ENCODE peak calls at places on chromosomes 1 and 21, in six cellular contexts. One of them, this sample, is unnamed.

GRCh38 chr1:167492509-167492910 is 25.8 kb downstream of the CD247 start:
- DNase-seq in cardiac muscle cell: no peak
- DNase-seq in suprapubic skin: no peak
- DNase-seq in fibroblast of lung: no peak
- DNase-seq in CD4-positive, alpha-beta T cell: no peak
- DNase-seq in AG04450: no peak
- DNase-seq in this sample: no peak

GRCh38 chr1:89890085-89890754 is 69.4 kb downstream of the LRRC8D start:
- DNase-seq in cardiac muscle cell: peak; percentile 70
- DNase-seq in suprapubic skin: peak; percentile 65
- DNase-seq in fibroblast of lung: peak; percentile 77
- DNase-seq in CD4-positive, alpha-beta T cell: no peak
- DNase-seq in AG04450: no peak
- DNase-seq in this sample: no peak

GRCh38 chr1:14826172-14826636 is 227.7 kb downstream of the KAZN start:
- DNase-seq in cardiac muscle cell: peak; percentile 91
- DNase-seq in suprapubic skin: peak; percentile 84
- DNase-seq in fibroblast of lung: peak; percentile 86
- DNase-seq in CD4-positive, alpha-beta T cell: no peak
- DNase-seq in AG04450: peak; percentile 78
- DNase-seq in this sample: no peak

GRCh38 chr1:183634429-183635065 is 1.0 kb downstream of the ARPC5 start:
- DNase-seq in cardiac muscle cell: no peak
- DNase-seq in suprapubic skin: no peak
- DNase-seq in fibroblast of lung: no peak
- DNase-seq in CD4-positive, alpha-beta T cell: no peak
- DNase-seq in AG04450: no peak
- DNase-seq in this sample: peak; percentile 45

GRCh38 chr1:40849801-40850592 is 12.2 kb downstream of the CITED4 start:
- DNase-seq in cardiac muscle cell: peak; percentile 67
- DNase-seq in suprapubic skin: no peak
- DNase-seq in fibroblast of lung: peak; percentile 40
- DNase-seq in CD4-positive, alpha-beta T cell: peak; percentile 69
- DNase-seq in AG04450: peak; percentile 16
- DNase-seq in this sample: peak; percentile 82

GRCh38 chr1:179126338-179127060 is 44.6 kb downstream of the TOR3A start:
- DNase-seq in cardiac muscle cell: no peak
- DNase-seq in suprapubic skin: no peak
- DNase-seq in fibroblast of lung: peak; percentile 79
- DNase-seq in CD4-positive, alpha-beta T cell: no peak
- DNase-seq in AG04450: no peak
- DNase-seq in this sample: no peak

GRCh38 chr1:165364432-165365133 is 8.1 kb upstream of the LMX1A start:
- DNase-seq in cardiac muscle cell: no peak
- DNase-seq in suprapubic skin: peak; percentile 88
- DNase-seq in fibroblast of lung: no peak
- DNase-seq in CD4-positive, alpha-beta T cell: no peak
- DNase-seq in AG04450: no peak
- DNase-seq in this sample: no peak

GRCh38 chr1:220013497-220013896 is 32.8 kb downstream of the EPRS1 start:
- DNase-seq in cardiac muscle cell: peak; percentile 40
- DNase-seq in suprapubic skin: no peak
- DNase-seq in fibroblast of lung: peak; percentile 75
- DNase-seq in CD4-positive, alpha-beta T cell: no peak
- DNase-seq in AG04450: no peak
- DNase-seq in this sample: no peak

GRCh38 chr1:191993549-191993948 is 164.7 kb upstream of the RGS18 start:
- DNase-seq in cardiac muscle cell: peak; percentile 62
- DNase-seq in suprapubic skin: no peak
- DNase-seq in fibroblast of lung: no peak
- DNase-seq in CD4-positive, alpha-beta T cell: no peak
- DNase-seq in AG04450: peak; percentile 15
- DNase-seq in this sample: peak; percentile 1

GRCh38 chr1:8324176-8324810 is 6.4 kb downstream of the SLC45A1 start:
- DNase-seq in cardiac muscle cell: no peak
- DNase-seq in suprapubic skin: no peak
- DNase-seq in fibroblast of lung: no peak
- DNase-seq in CD4-positive, alpha-beta T cell: no peak
- DNase-seq in AG04450: no peak
- DNase-seq in this sample: no peak

GRCh38 chr21:27713159-27714109 is 746.5 kb upstream of the ADAMTS5 start:
- DNase-seq in cardiac muscle cell: no peak
- DNase-seq in suprapubic skin: no peak
- DNase-seq in fibroblast of lung: no peak
- DNase-seq in CD4-positive, alpha-beta T cell: no peak
- DNase-seq in AG04450: no peak
- DNase-seq in this sample: no peak

GRCh38 chr1:10670190-10670589 is 126.3 kb downstream of the CASZ1 start:
- DNase-seq in cardiac muscle cell: no peak
- DNase-seq in suprapubic skin: no peak
- DNase-seq in fibroblast of lung: no peak
- DNase-seq in CD4-positive, alpha-beta T cell: no peak
- DNase-seq in AG04450: no peak
- DNase-seq in this sample: no peak

GRCh38 chr1:223631367-223631977 is 34.0 kb downstream of the CAPN8 start:
- DNase-seq in cardiac muscle cell: no peak
- DNase-seq in suprapubic skin: no peak
- DNase-seq in fibroblast of lung: peak; percentile 17
- DNase-seq in CD4-positive, alpha-beta T cell: no peak
- DNase-seq in AG04450: no peak
- DNase-seq in this sample: no peak

GRCh38 chr1:110130989-110131388 is 18.7 kb downstream of the UBL4B start:
- DNase-seq in cardiac muscle cell: no peak
- DNase-seq in suprapubic skin: no peak
- DNase-seq in fibroblast of lung: no peak
- DNase-seq in CD4-positive, alpha-beta T cell: no peak
- DNase-seq in AG04450: no peak
- DNase-seq in this sample: no peak

GRCh38 chr1:1563688-1564087 is 11.0 kb downstream of the SSU72 start:
- DNase-seq in cardiac muscle cell: no peak
- DNase-seq in suprapubic skin: no peak
- DNase-seq in fibroblast of lung: no peak
- DNase-seq in CD4-positive, alpha-beta T cell: no peak
- DNase-seq in AG04450: no peak
- DNase-seq in this sample: no peak

GRCh38 chr1:59404725-59405124 is 107.8 kb downstream of the FGGY start:
- DNase-seq in cardiac muscle cell: no peak
- DNase-seq in suprapubic skin: no peak
- DNase-seq in fibroblast of lung: no peak
- DNase-seq in CD4-positive, alpha-beta T cell: no peak
- DNase-seq in AG04450: no peak
- DNase-seq in this sample: no peak

GRCh38 chr21:46622226-46622625 is 13.2 kb upstream of the PRMT2 start:
- DNase-seq in cardiac muscle cell: peak; percentile 49
- DNase-seq in suprapubic skin: peak; percentile 62
- DNase-seq in fibroblast of lung: no peak
- DNase-seq in CD4-positive, alpha-beta T cell: no peak
- DNase-seq in AG04450: no peak
- DNase-seq in this sample: no peak

GRCh38 chr1:33372677-33373076 is 51.8 kb upstream of the A3GALT2 start:
- DNase-seq in cardiac muscle cell: no peak
- DNase-seq in suprapubic skin: no peak
- DNase-seq in fibroblast of lung: no peak
- DNase-seq in CD4-positive, alpha-beta T cell: no peak
- DNase-seq in AG04450: no peak
- DNase-seq in this sample: no peak
- TF ChIP-seq CTCF in cardiac muscle cell: no peak
- TF ChIP-seq CTCF in suprapubic skin: no peak
- TF ChIP-seq CTCF in fibroblast of lung: peak; percentile 13
- TF ChIP-seq CTCF in CD4-positive, alpha-beta T cell: no peak
- TF ChIP-seq CTCF in AG04450: peak; percentile 14
- TF ChIP-seq CTCF in this sample: no peak

DNA sequence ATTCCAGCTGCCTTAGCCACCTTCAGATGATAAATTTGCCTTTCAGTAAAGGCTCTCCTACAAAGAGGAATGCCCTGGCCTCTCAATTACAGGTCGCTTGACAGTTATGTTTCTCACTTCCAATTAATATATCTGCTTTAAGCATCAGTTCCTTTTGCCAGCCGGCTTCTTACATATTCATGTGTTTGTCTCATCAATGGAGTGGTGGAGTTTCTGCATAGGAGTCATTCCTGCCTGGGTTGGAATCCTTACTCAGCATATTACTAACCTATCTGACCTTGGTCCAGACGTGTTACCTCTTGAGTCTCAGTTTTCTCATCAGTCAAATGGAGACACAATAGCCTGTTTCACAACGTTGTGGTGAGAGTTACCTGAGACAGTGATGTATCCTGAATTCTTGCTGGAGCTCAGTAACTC is 9.4 kb upstream of the SESN2 start:
- DNase-seq in cardiac muscle cell: no peak
- DNase-seq in suprapubic skin: no peak
- DNase-seq in fibroblast of lung: peak; percentile 33
- DNase-seq in CD4-positive, alpha-beta T cell: no peak
- DNase-seq in AG04450: no peak
- DNase-seq in this sample: no peak
- H3K27ac ChIP-seq in cardiac muscle cell: peak overlapping the region; percentile 11
- H3K27ac ChIP-seq in suprapubic skin: no peak overlapping the region
- H3K27ac ChIP-seq in fibroblast of lung: no peak overlapping the region
- H3K27ac ChIP-seq in CD4-positive, alpha-beta T cell: no peak overlapping the region
- H3K27ac ChIP-seq in AG04450: peak overlapping the region; percentile 65
- H3K27ac ChIP-seq in this sample: peak overlapping the region; percentile 88

GRCh38 chr1:217389895-217390294 is 241.0 kb downstream of the GPATCH2 start:
- DNase-seq in cardiac muscle cell: no peak
- DNase-seq in suprapubic skin: no peak
- DNase-seq in fibroblast of lung: no peak
- DNase-seq in CD4-positive, alpha-beta T cell: no peak
- DNase-seq in AG04450: no peak
- DNase-seq in this sample: no peak

GRCh38 chr1:217393901-217394300 is 237.0 kb downstream of the GPATCH2 start:
- DNase-seq in cardiac muscle cell: peak; percentile 8
- DNase-seq in suprapubic skin: no peak
- DNase-seq in fibroblast of lung: no peak
- DNase-seq in CD4-positive, alpha-beta T cell: no peak
- DNase-seq in AG04450: no peak
- DNase-seq in this sample: no peak
- TF ChIP-seq CTCF in cardiac muscle cell: no peak
- TF ChIP-seq CTCF in suprapubic skin: no peak
- TF ChIP-seq CTCF in fibroblast of lung: peak; percentile 5
- TF ChIP-seq CTCF in CD4-positive, alpha-beta T cell: no peak
- TF ChIP-seq CTCF in AG04450: no peak
- TF ChIP-seq CTCF in this sample: no peak

GRCh38 chr1:26318338-26319064 is 743 bp downstream of the CD52 start:
- DNase-seq in cardiac muscle cell: no peak
- DNase-seq in suprapubic skin: no peak
- DNase-seq in fibroblast of lung: no peak
- DNase-seq in CD4-positive, alpha-beta T cell: no peak
- DNase-seq in AG04450: no peak
- DNase-seq in this sample: peak; percentile 50

GRCh38 chr1:26317143-26317542 is 615 bp upstream of the CD52 start:
- DNase-seq in cardiac muscle cell: no peak
- DNase-seq in suprapubic skin: no peak
- DNase-seq in fibroblast of lung: no peak
- DNase-seq in CD4-positive, alpha-beta T cell: no peak
- DNase-seq in AG04450: no peak
- DNase-seq in this sample: no peak

GRCh38 chr1:26315874-26316850 is 1.6 kb upstream of the CD52 start:
- DNase-seq in cardiac muscle cell: no peak
- DNase-seq in suprapubic skin: no peak
- DNase-seq in fibroblast of lung: no peak
- DNase-seq in CD4-positive, alpha-beta T cell: no peak
- DNase-seq in AG04450: no peak
- DNase-seq in this sample: peak; percentile 57

GRCh38 chr1:26320896-26321295 is 3.1 kb downstream of the CD52 start:
- DNase-seq in cardiac muscle cell: no peak
- DNase-seq in suprapubic skin: no peak
- DNase-seq in fibroblast of lung: no peak
- DNase-seq in CD4-positive, alpha-beta T cell: no peak
- DNase-seq in AG04450: no peak
- DNase-seq in this sample: no peak

GRCh38 chr1:26317612-26318337 is at the start of gene CD52:
- DNase-seq in cardiac muscle cell: no peak
- DNase-seq in suprapubic skin: no peak
- DNase-seq in fibroblast of lung: no peak
- DNase-seq in CD4-positive, alpha-beta T cell: peak; percentile 79
- DNase-seq in AG04450: no peak
- DNase-seq in this sample: peak; percentile 87
- H3K27ac ChIP-seq in cardiac muscle cell: no peak within 1 kb of the TSS
- H3K27ac ChIP-seq in suprapubic skin: no peak within 1 kb of the TSS
- H3K27ac ChIP-seq in fibroblast of lung: no peak within 1 kb of the TSS
- H3K27ac ChIP-seq in CD4-positive, alpha-beta T cell: peak within 1 kb of the TSS; percentile 82
- H3K27ac ChIP-seq in AG04450: no peak within 1 kb of the TSS
- H3K27ac ChIP-seq in this sample: peak within 1 kb of the TSS; percentile 91

DNA sequence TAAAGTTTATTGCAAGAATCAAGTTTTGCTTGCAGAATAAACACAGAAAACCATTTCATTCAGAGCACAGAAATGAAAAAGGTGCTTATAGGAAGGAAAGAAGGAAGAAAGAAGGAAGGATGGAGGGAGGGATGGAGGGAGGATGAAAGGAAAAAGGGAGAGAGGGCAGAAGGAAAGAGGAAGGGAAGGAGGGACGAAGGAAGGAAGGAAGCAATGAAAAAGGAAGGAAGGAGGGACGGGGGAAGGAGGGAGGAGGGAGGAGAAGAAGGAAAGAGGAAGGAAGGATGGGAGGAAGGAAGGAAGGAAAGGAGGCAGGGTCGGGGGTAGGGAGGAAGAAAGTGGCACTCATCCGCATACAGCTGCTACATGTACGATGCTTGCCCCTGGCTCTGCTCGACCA is 104.9 kb upstream of the GCLM start:
- DNase-seq in cardiac muscle cell: no peak
- DNase-seq in suprapubic skin: no peak
- DNase-seq in fibroblast of lung: no peak
- DNase-seq in CD4-positive, alpha-beta T cell: no peak
- DNase-seq in AG04450: no peak
- DNase-seq in this sample: no peak
- TF ChIP-seq CTCF in cardiac muscle cell: no peak
- TF ChIP-seq CTCF in suprapubic skin: no peak
- TF ChIP-seq CTCF in fibroblast of lung: no peak
- TF ChIP-seq CTCF in CD4-positive, alpha-beta T cell: no peak
- TF ChIP-seq CTCF in AG04450: no peak
- TF ChIP-seq CTCF in this sample: no peak

GRCh38 chr1:199549424-199549823 is 478.1 kb upstream of the NR5A2 start:
- DNase-seq in cardiac muscle cell: no peak
- DNase-seq in suprapubic skin: no peak
- DNase-seq in fibroblast of lung: peak; percentile 50
- DNase-seq in CD4-positive, alpha-beta T cell: no peak
- DNase-seq in AG04450: no peak
- DNase-seq in this sample: no peak

GRCh38 chr1:199550384-199551067 is 477.0 kb upstream of the NR5A2 start:
- DNase-seq in cardiac muscle cell: peak; percentile 33
- DNase-seq in suprapubic skin: no peak
- DNase-seq in fibroblast of lung: peak; percentile 32
- DNase-seq in CD4-positive, alpha-beta T cell: no peak
- DNase-seq in AG04450: no peak
- DNase-seq in this sample: no peak

GRCh38 chr1:199551967-199552565 is 475.4 kb upstream of the NR5A2 start:
- DNase-seq in cardiac muscle cell: peak; percentile 83
- DNase-seq in suprapubic skin: no peak
- DNase-seq in fibroblast of lung: peak; percentile 69
- DNase-seq in CD4-positive, alpha-beta T cell: peak; percentile 0
- DNase-seq in AG04450: peak; percentile 48
- DNase-seq in this sample: peak; percentile 55

DNA sequence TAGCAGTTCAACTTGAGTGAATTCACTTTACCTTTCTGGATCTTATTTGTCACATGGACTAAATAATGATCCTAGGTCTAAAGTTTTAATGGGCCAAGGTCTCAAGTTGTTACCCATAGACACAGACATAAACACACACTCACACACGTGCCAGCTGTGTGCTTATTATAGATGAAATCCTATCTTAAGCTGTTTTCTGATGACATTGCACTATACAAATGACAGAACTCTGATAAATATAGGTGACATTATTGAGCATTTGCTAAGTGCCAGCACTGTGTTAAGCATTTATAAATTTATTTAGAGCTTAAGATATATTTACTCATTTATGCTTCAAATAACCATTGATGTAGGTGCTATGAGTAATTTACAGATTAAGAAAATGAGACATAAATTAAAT is 474.4 kb upstream of the NR5A2 start:
- DNase-seq in cardiac muscle cell: no peak
- DNase-seq in suprapubic skin: no peak
- DNase-seq in fibroblast of lung: no peak
- DNase-seq in CD4-positive, alpha-beta T cell: no peak
- DNase-seq in AG04450: no peak
- DNase-seq in this sample: no peak
- H3K27ac ChIP-seq in cardiac muscle cell: no peak overlapping the region
- H3K27ac ChIP-seq in suprapubic skin: no peak overlapping the region
- H3K27ac ChIP-seq in fibroblast of lung: no peak overlapping the region
- H3K27ac ChIP-seq in CD4-positive, alpha-beta T cell: no peak overlapping the region
- H3K27ac ChIP-seq in AG04450: no peak overlapping the region
- H3K27ac ChIP-seq in this sample: no peak overlapping the region